ENCODE peak calls at places on chromosomes 12 and 14, in seven cellular contexts. One of them, this sample, is unnamed.

GRCh38 chr12:49874142-49874897 is 29.4 kb downstream of the FAIM2 start:
- DNase-seq in CD8-positive, alpha-beta T cell: no peak
- DNase-seq in stimulated activated CD8-positive, alpha-beta memory T cell treated with anti-CD3 and anti-CD28 coated beads, Interleukin-12 subunit alpha, Interleukin-12 subunit beta, amount 100 ng/mL, for 1 hour: no peak
- DNase-seq in stimulated activated CD4-positive, alpha-beta T cell treated with anti-CD3 and anti-CD28 coated beads, Interleukin-15, amount 100 ng/mL, for 24 hours: no peak
- DNase-seq in ACHN: no peak
- DNase-seq in activated effector memory CD4-positive, alpha-beta T cell treated with Interleukin-2 at 50 U/mL for 16 hours: no peak
- DNase-seq in right atrium auricular region: peak; percentile 38
- DNase-seq in this sample: no peak

GRCh38 chr14:77761205-77761931 is 412 bp upstream of the SNW1 start:
- DNase-seq in stimulated activated CD4-positive, alpha-beta T cell treated with anti-CD3 and anti-CD28 coated beads, Interleukin-15, amount 100 ng/mL, for 24 hours: no peak
- DNase-seq in ACHN: peak; percentile 59
- DNase-seq in right atrium auricular region: peak; percentile 79
- DNase-seq in CD8-positive, alpha-beta T cell: no peak
- DNase-seq in activated effector memory CD4-positive, alpha-beta T cell treated with Interleukin-2 at 50 U/mL for 16 hours: no peak
- DNase-seq in stimulated activated CD8-positive, alpha-beta memory T cell treated with anti-CD3 and anti-CD28 coated beads, Interleukin-12 subunit alpha, Interleukin-12 subunit beta, amount 100 ng/mL, for 1 hour: no peak
- DNase-seq in this sample: no peak

GRCh38 chr14:100416921-100417451 is 93.8 kb downstream of the SLC25A47 start:
- DNase-seq in stimulated activated CD4-positive, alpha-beta T cell treated with anti-CD3 and anti-CD28 coated beads, Interleukin-15, amount 100 ng/mL, for 24 hours: no peak
- DNase-seq in activated effector memory CD4-positive, alpha-beta T cell treated with Interleukin-2 at 50 U/mL for 16 hours: no peak
- DNase-seq in CD8-positive, alpha-beta T cell: no peak
- DNase-seq in right atrium auricular region: no peak
- DNase-seq in stimulated activated CD8-positive, alpha-beta memory T cell treated with anti-CD3 and anti-CD28 coated beads, Interleukin-12 subunit alpha, Interleukin-12 subunit beta, amount 100 ng/mL, for 1 hour: no peak
- DNase-seq in ACHN: peak; percentile 33
- DNase-seq in this sample: no peak

GRCh38 chr12:13900718-13901117 is 80.7 kb downstream of the GRIN2B start:
- DNase-seq in activated effector memory CD4-positive, alpha-beta T cell treated with Interleukin-2 at 50 U/mL for 16 hours: no peak
- DNase-seq in stimulated activated CD8-positive, alpha-beta memory T cell treated with anti-CD3 and anti-CD28 coated beads, Interleukin-12 subunit alpha, Interleukin-12 subunit beta, amount 100 ng/mL, for 1 hour: no peak
- DNase-seq in ACHN: no peak
- DNase-seq in CD8-positive, alpha-beta T cell: no peak
- DNase-seq in stimulated activated CD4-positive, alpha-beta T cell treated with anti-CD3 and anti-CD28 coated beads, Interleukin-15, amount 100 ng/mL, for 24 hours: no peak
- DNase-seq in right atrium auricular region: no peak
- DNase-seq in this sample: no peak

GRCh38 chr14:92573761-92574498 is 60.3 kb downstream of the RIN3 start:
- DNase-seq in activated effector memory CD4-positive, alpha-beta T cell treated with Interleukin-2 at 50 U/mL for 16 hours: no peak
- DNase-seq in stimulated activated CD4-positive, alpha-beta T cell treated with anti-CD3 and anti-CD28 coated beads, Interleukin-15, amount 100 ng/mL, for 24 hours: no peak
- DNase-seq in CD8-positive, alpha-beta T cell: no peak
- DNase-seq in ACHN: no peak
- DNase-seq in right atrium auricular region: no peak
- DNase-seq in stimulated activated CD8-positive, alpha-beta memory T cell treated with anti-CD3 and anti-CD28 coated beads, Interleukin-12 subunit alpha, Interleukin-12 subunit beta, amount 100 ng/mL, for 1 hour: no peak
- DNase-seq in this sample: no peak

GRCh38 chr12:97368462-97369150 is 94.0 kb upstream of the RMST start:
- DNase-seq in stimulated activated CD8-positive, alpha-beta memory T cell treated with anti-CD3 and anti-CD28 coated beads, Interleukin-12 subunit alpha, Interleukin-12 subunit beta, amount 100 ng/mL, for 1 hour: no peak
- DNase-seq in right atrium auricular region: no peak
- DNase-seq in activated effector memory CD4-positive, alpha-beta T cell treated with Interleukin-2 at 50 U/mL for 16 hours: no peak
- DNase-seq in stimulated activated CD4-positive, alpha-beta T cell treated with anti-CD3 and anti-CD28 coated beads, Interleukin-15, amount 100 ng/mL, for 24 hours: no peak
- DNase-seq in CD8-positive, alpha-beta T cell: no peak
- DNase-seq in ACHN: peak; percentile 10
- DNase-seq in this sample: no peak

GRCh38 chr12:107515446-107515958 is 170.1 kb upstream of the PWP1 start:
- DNase-seq in CD8-positive, alpha-beta T cell: no peak
- DNase-seq in activated effector memory CD4-positive, alpha-beta T cell treated with Interleukin-2 at 50 U/mL for 16 hours: no peak
- DNase-seq in ACHN: peak; percentile 95
- DNase-seq in stimulated activated CD8-positive, alpha-beta memory T cell treated with anti-CD3 and anti-CD28 coated beads, Interleukin-12 subunit alpha, Interleukin-12 subunit beta, amount 100 ng/mL, for 1 hour: no peak
- DNase-seq in right atrium auricular region: peak; percentile 87
- DNase-seq in stimulated activated CD4-positive, alpha-beta T cell treated with anti-CD3 and anti-CD28 coated beads, Interleukin-15, amount 100 ng/mL, for 24 hours: peak; percentile 43
- DNase-seq in this sample: no peak

GRCh38 chr14:105857223-105857815 is 330.9 kb downstream of the TMEM121 start:
- DNase-seq in stimulated activated CD4-positive, alpha-beta T cell treated with anti-CD3 and anti-CD28 coated beads, Interleukin-15, amount 100 ng/mL, for 24 hours: no peak
- DNase-seq in stimulated activated CD8-positive, alpha-beta memory T cell treated with anti-CD3 and anti-CD28 coated beads, Interleukin-12 subunit alpha, Interleukin-12 subunit beta, amount 100 ng/mL, for 1 hour: no peak
- DNase-seq in activated effector memory CD4-positive, alpha-beta T cell treated with Interleukin-2 at 50 U/mL for 16 hours: no peak
- DNase-seq in CD8-positive, alpha-beta T cell: peak; percentile 4
- DNase-seq in ACHN: no peak
- DNase-seq in right atrium auricular region: no peak
- DNase-seq in this sample: no peak

GRCh38 chr12:16359512-16360491 is 12.4 kb downstream of the MGST1 start:
- DNase-seq in stimulated activated CD8-positive, alpha-beta memory T cell treated with anti-CD3 and anti-CD28 coated beads, Interleukin-12 subunit alpha, Interleukin-12 subunit beta, amount 100 ng/mL, for 1 hour: no peak
- DNase-seq in activated effector memory CD4-positive, alpha-beta T cell treated with Interleukin-2 at 50 U/mL for 16 hours: no peak
- DNase-seq in stimulated activated CD4-positive, alpha-beta T cell treated with anti-CD3 and anti-CD28 coated beads, Interleukin-15, amount 100 ng/mL, for 24 hours: peak; percentile 36
- DNase-seq in ACHN: peak; percentile 73
- DNase-seq in CD8-positive, alpha-beta T cell: no peak
- DNase-seq in right atrium auricular region: no peak
- DNase-seq in this sample: no peak

GRCh38 chr14:105508069-105508468 is 17.0 kb downstream of the TEDC1 start:
- DNase-seq in activated effector memory CD4-positive, alpha-beta T cell treated with Interleukin-2 at 50 U/mL for 16 hours: no peak
- DNase-seq in CD8-positive, alpha-beta T cell: no peak
- DNase-seq in stimulated activated CD4-positive, alpha-beta T cell treated with anti-CD3 and anti-CD28 coated beads, Interleukin-15, amount 100 ng/mL, for 24 hours: no peak
- DNase-seq in right atrium auricular region: no peak
- DNase-seq in ACHN: no peak
- DNase-seq in stimulated activated CD8-positive, alpha-beta memory T cell treated with anti-CD3 and anti-CD28 coated beads, Interleukin-12 subunit alpha, Interleukin-12 subunit beta, amount 100 ng/mL, for 1 hour: no peak
- DNase-seq in this sample: no peak

GRCh38 chr14:48805315-48805714 is 780.9 kb downstream of the RPS29 start:
- DNase-seq in right atrium auricular region: no peak
- DNase-seq in CD8-positive, alpha-beta T cell: no peak
- DNase-seq in stimulated activated CD4-positive, alpha-beta T cell treated with anti-CD3 and anti-CD28 coated beads, Interleukin-15, amount 100 ng/mL, for 24 hours: no peak
- DNase-seq in activated effector memory CD4-positive, alpha-beta T cell treated with Interleukin-2 at 50 U/mL for 16 hours: no peak
- DNase-seq in stimulated activated CD8-positive, alpha-beta memory T cell treated with anti-CD3 and anti-CD28 coated beads, Interleukin-12 subunit alpha, Interleukin-12 subunit beta, amount 100 ng/mL, for 1 hour: no peak
- DNase-seq in ACHN: no peak
- DNase-seq in this sample: no peak

GRCh38 chr14:90319634-90320541 is 11.9 kb downstream of the NRDE2 start:
- DNase-seq in CD8-positive, alpha-beta T cell: no peak
- DNase-seq in stimulated activated CD4-positive, alpha-beta T cell treated with anti-CD3 and anti-CD28 coated beads, Interleukin-15, amount 100 ng/mL, for 24 hours: no peak
- DNase-seq in stimulated activated CD8-positive, alpha-beta memory T cell treated with anti-CD3 and anti-CD28 coated beads, Interleukin-12 subunit alpha, Interleukin-12 subunit beta, amount 100 ng/mL, for 1 hour: no peak
- DNase-seq in ACHN: no peak
- DNase-seq in right atrium auricular region: no peak
- DNase-seq in activated effector memory CD4-positive, alpha-beta T cell treated with Interleukin-2 at 50 U/mL for 16 hours: no peak
- DNase-seq in this sample: no peak

GRCh38 chr14:73887704-73888459 is 1.2 kb downstream of the ZNF410 start:
- DNase-seq in stimulated activated CD8-positive, alpha-beta memory T cell treated with anti-CD3 and anti-CD28 coated beads, Interleukin-12 subunit alpha, Interleukin-12 subunit beta, amount 100 ng/mL, for 1 hour: no peak
- DNase-seq in right atrium auricular region: no peak
- DNase-seq in ACHN: peak; percentile 4
- DNase-seq in activated effector memory CD4-positive, alpha-beta T cell treated with Interleukin-2 at 50 U/mL for 16 hours: no peak
- DNase-seq in stimulated activated CD4-positive, alpha-beta T cell treated with anti-CD3 and anti-CD28 coated beads, Interleukin-15, amount 100 ng/mL, for 24 hours: no peak
- DNase-seq in CD8-positive, alpha-beta T cell: no peak
- DNase-seq in this sample: no peak

GRCh38 chr14:105418269-105419054 is 1.2 kb upstream of the MTA1 start:
- DNase-seq in CD8-positive, alpha-beta T cell: no peak
- DNase-seq in ACHN: no peak
- DNase-seq in right atrium auricular region: no peak
- DNase-seq in activated effector memory CD4-positive, alpha-beta T cell treated with Interleukin-2 at 50 U/mL for 16 hours: no peak
- DNase-seq in stimulated activated CD4-positive, alpha-beta T cell treated with anti-CD3 and anti-CD28 coated beads, Interleukin-15, amount 100 ng/mL, for 24 hours: no peak
- DNase-seq in stimulated activated CD8-positive, alpha-beta memory T cell treated with anti-CD3 and anti-CD28 coated beads, Interleukin-12 subunit alpha, Interleukin-12 subunit beta, amount 100 ng/mL, for 1 hour: no peak
- DNase-seq in this sample: no peak

This sample was measured in naive thymus-derived CD4-positive, alpha-beta T cell.